ENCODE peak calls at places on chromosomes 1 and 21, in nine cellular contexts. P, Z, L, B, G, J, K, N and O are unnamed samples.

GRCh38 chr1:153526132-153526543 is 9.7 kb downstream of the S100A6 start:
- DNase-seq in P (no peak), Z (no peak), L (no peak), B (no peak), G (no peak), J (no peak), K (peak), N (peak), O (no peak)

GRCh38 chr1:44808938-44809917 is 905 bp downstream of the BTBD19 start:
- DNase-seq in P (no peak), Z (no peak), L (peak), B (no peak), G (peak), J (peak), K (peak), N (peak), O (peak)

GRCh38 chr1:26970810-26971209 is 10.5 kb upstream of the KDF1 start:
- DNase-seq in P (no peak), Z (no peak), L (peak), B (no peak), G (no peak), J (no peak), K (peak), N (no peak), O (no peak)

GRCh38 chr1:31335007-31335406 is 37.9 kb downstream of the FABP3 start:
- DNase-seq in P (no peak), Z (no peak), L (peak), B (peak), G (no peak), J (peak), K (no peak), N (no peak), O (peak)

GRCh38 chr1:32413507-32414185 is 19.4 kb upstream of the BSDC1 start:
- DNase-seq in P (peak), Z (no peak), L (peak), B (no peak), G (peak), J (peak), K (peak), N (peak), O (peak)

GRCh38 chr1:97006044-97006676 is 284.6 kb downstream of the PTBP2 start:
- DNase-seq in P (no peak), Z (peak), L (no peak), B (peak), G (peak), J (peak), K (no peak), N (no peak), O (no peak)

GRCh38 chr1:902023-902422 is 21.7 kb upstream of the SAMD11 start:
- DNase-seq in P (no peak), Z (no peak), L (no peak), B (no peak), G (no peak), J (no peak), K (no peak), N (no peak), O (peak)

GRCh38 chr1:230565141-230565540 is 77.1 kb upstream of the COG2 start:
- DNase-seq in P (no peak), Z (no peak), L (no peak), B (no peak), G (no peak), J (no peak), K (no peak), N (no peak), O (no peak)

GRCh38 chr1:38098101-38098847 is 51.7 kb upstream of the POU3F1 start:
- DNase-seq in P (no peak), Z (no peak), L (no peak), B (no peak), G (no peak), J (no peak), K (no peak), N (no peak), O (no peak)

GRCh38 chr1:185368913-185369491 is 52.0 kb upstream of the IVNS1ABP start:
- DNase-seq in P (no peak), Z (no peak), L (no peak), B (no peak), G (no peak), J (no peak), K (no peak), N (no peak), O (no peak)

GRCh38 chr21:31364265-31364945 is 20.3 kb upstream of the TIAM1 start:
- DNase-seq in P (no peak), Z (no peak), L (no peak), B (no peak), G (no peak), J (no peak), K (no peak), N (no peak), O (no peak)

GRCh38 chr1:196875935-196876334 is 11.9 kb upstream of the CFHR4 start:
- DNase-seq in P (no peak), Z (no peak), L (no peak), B (no peak), G (no peak), J (no peak), K (no peak), N (no peak), O (no peak)

GRCh38 chr21:25292396-25292795 is 314.9 kb downstream of the MRPL39 start:
- DNase-seq in P (no peak), Z (no peak), L (no peak), B (no peak), G (no peak), J (no peak), K (no peak), N (no peak), O (no peak)

GRCh38 chr1:160046494-160047115 is 14.8 kb upstream of the PIGM start:
- DNase-seq in P (peak), Z (no peak), L (peak), B (no peak), G (peak), J (peak), K (peak), N (peak), O (peak)

GRCh38 chr1:6249732-6250689 is 6.0 kb downstream of the HES3 start:
- DNase-seq in P (no peak), Z (no peak), L (no peak), B (no peak), G (no peak), J (no peak), K (no peak), N (no peak), O (no peak)

GRCh38 chr1:218816999-218817398 is 356.7 kb upstream of the LYPLAL1 start:
- DNase-seq in P (no peak), Z (no peak), L (no peak), B (no peak), G (no peak), J (no peak), K (no peak), N (no peak), O (no peak)

GRCh38 chr1:160637821-160638539 is 8.9 kb downstream of the SLAMF1 start:
- DNase-seq in P (no peak), Z (no peak), L (no peak), B (no peak), G (no peak), J (no peak), K (no peak), N (no peak), O (peak)

GRCh38 chr1:27436204-27437159 is 44.1 kb downstream of the GPR3 start:
- DNase-seq in P (peak), Z (no peak), L (peak), B (peak), G (no peak), J (peak), K (peak), N (no peak), O (no peak)

GRCh38 chr1:103371234-103371633 is 154.3 kb upstream of the RNPC3 start:
- DNase-seq in P (peak), Z (no peak), L (peak), B (no peak), G (no peak), J (peak), K (no peak), N (no peak), O (no peak)

GRCh38 chr1:1088036-1088800 is 14.1 kb upstream of the RNF223 start:
- DNase-seq in P (no peak), Z (no peak), L (no peak), B (no peak), G (no peak), J (no peak), K (no peak), N (no peak), O (no peak)

GRCh38 chr1:200021537-200022238 is 5.8 kb upstream of the NR5A2 start:
- DNase-seq in P (no peak), Z (no peak), L (peak), B (no peak), G (no peak), J (no peak), K (no peak), N (no peak), O (no peak)

GRCh38 chr21:31795992-31796391 is 64.1 kb upstream of the SCAF4 start:
- DNase-seq in P (no peak), Z (no peak), L (no peak), B (no peak), G (no peak), J (no peak), K (no peak), N (no peak), O (no peak)

GRCh38 chr1:11594625-11595024 is 59.6 kb downstream of the FBXO2 start:
- DNase-seq in P (no peak), Z (no peak), L (no peak), B (no peak), G (no peak), J (no peak), K (no peak), N (no peak), O (no peak)

GRCh38 chr1:58903450-58904298 is 119.8 kb upstream of the JUN start:
- DNase-seq in P (peak), Z (peak), L (peak), B (peak), G (peak), J (peak), K (peak), N (peak), O (peak)

GRCh38 chr1:202281316-202282016 is 60.3 kb downstream of the UBE2T start:
- DNase-seq in P (no peak), Z (no peak), L (no peak), B (no peak), G (no peak), J (peak), K (no peak), N (no peak), O (no peak)

GRCh38 chr1:87927391-87928073 is 598.9 kb downstream of the LMO4 start:
- DNase-seq in P (no peak), Z (no peak), L (no peak), B (no peak), G (no peak), J (no peak), K (no peak), N (no peak), O (no peak)

GRCh38 chr1:70528591-70529333 is 117.7 kb downstream of the CTH start:
- DNase-seq in P (peak), Z (no peak), L (peak), B (no peak), G (no peak), J (peak), K (no peak), N (no peak), O (peak)

GRCh38 chr1:36480161-36480560 is 2.6 kb downstream of the CSF3R start:
- DNase-seq in P (no peak), Z (no peak), L (no peak), B (no peak), G (no peak), J (no peak), K (no peak), N (peak), O (no peak)

GRCh38 chr1:2025491-2025981 is 6.4 kb downstream of the GABRD start:
- DNase-seq in P (no peak), Z (no peak), L (no peak), B (no peak), G (peak), J (no peak), K (no peak), N (peak), O (no peak)

GRCh38 chr1:74674278-74675048 is 871 bp upstream of the ERICH3 start:
- DNase-seq in P (no peak), Z (no peak), L (no peak), B (no peak), G (no peak), J (no peak), K (no peak), N (no peak), O (peak)

GRCh38 chr1:55544826-55545225 is 329.7 kb upstream of the USP24 start:
- DNase-seq in P (no peak), Z (no peak), L (no peak), B (peak), G (no peak), J (no peak), K (no peak), N (no peak), O (no peak)

GRCh38 chr1:219446288-219446687 is 166.6 kb downstream of the ZC3H11B start:
- DNase-seq in P (no peak), Z (no peak), L (no peak), B (no peak), G (no peak), J (no peak), K (no peak), N (no peak), O (no peak)

GRCh38 chr1:40414331-40414730 is 35.9 kb upstream of the ZFP69B start:
- DNase-seq in P (no peak), Z (no peak), L (no peak), B (no peak), G (no peak), J (no peak), K (no peak), N (no peak), O (no peak)

GRCh38 chr1:39508857-39509305 is 17.4 kb downstream of the BMP8A start:
- DNase-seq in P (no peak), Z (no peak), L (no peak), B (no peak), G (no peak), J (no peak), K (no peak), N (peak), O (peak)

GRCh38 chr1:1910033-1910465 is 5.0 kb upstream of the CALML6 start:
- DNase-seq in P (no peak), Z (no peak), L (no peak), B (no peak), G (no peak), J (no peak), K (no peak), N (peak), O (no peak)

GRCh38 chr1:100734716-100735115 is 15.2 kb downstream of the VCAM1 start:
- DNase-seq in P (no peak), Z (no peak), L (peak), B (peak), G (no peak), J (peak), K (no peak), N (no peak), O (no peak)

GRCh38 chr1:74222701-74223100 is 12.5 kb upstream of the TNNI3K start:
- DNase-seq in P (no peak), Z (no peak), L (peak), B (no peak), G (no peak), J (peak), K (no peak), N (no peak), O (no peak)

GRCh38 chr1:94395748-94396309 is 22.4 kb upstream of the ABCD3 start:
- DNase-seq in P (no peak), Z (no peak), L (no peak), B (no peak), G (no peak), J (no peak), K (no peak), N (no peak), O (no peak)
- TF ChIP-seq CTCF in P (no peak), Z (no peak), L (no peak), B (no peak), G (no peak), J (no peak), K (no peak), N (no peak), O (no peak)

DNA sequence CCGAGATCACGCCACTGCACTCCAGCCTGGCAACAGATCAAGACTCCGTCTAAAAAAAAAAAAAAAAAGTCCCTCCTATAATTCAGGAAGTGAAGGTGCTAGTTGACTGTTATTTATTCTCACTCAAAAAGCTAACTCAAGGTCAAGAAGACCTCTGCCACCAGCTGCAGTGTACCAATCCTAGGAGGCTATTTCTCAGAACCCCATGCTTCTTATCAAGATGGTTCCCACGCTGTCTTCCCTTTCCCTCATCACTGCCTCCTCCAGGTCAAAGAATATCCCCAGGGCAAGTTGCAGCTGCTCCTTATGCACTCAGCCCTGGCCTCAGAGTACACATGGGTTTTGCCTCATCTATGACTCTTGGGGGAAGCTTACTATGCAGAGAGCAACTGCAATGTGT is 53.6 kb downstream of the RERE start:
- DNase-seq in P (no peak), Z (no peak), L (peak), B (no peak), G (no peak), J (peak), K (no peak), N (no peak), O (peak)
- TF ChIP-seq CTCF in P (no peak), Z (no peak), L (no peak), B (no peak), G (no peak), J (no peak), K (no peak), N (no peak), O (no peak)

DNA sequence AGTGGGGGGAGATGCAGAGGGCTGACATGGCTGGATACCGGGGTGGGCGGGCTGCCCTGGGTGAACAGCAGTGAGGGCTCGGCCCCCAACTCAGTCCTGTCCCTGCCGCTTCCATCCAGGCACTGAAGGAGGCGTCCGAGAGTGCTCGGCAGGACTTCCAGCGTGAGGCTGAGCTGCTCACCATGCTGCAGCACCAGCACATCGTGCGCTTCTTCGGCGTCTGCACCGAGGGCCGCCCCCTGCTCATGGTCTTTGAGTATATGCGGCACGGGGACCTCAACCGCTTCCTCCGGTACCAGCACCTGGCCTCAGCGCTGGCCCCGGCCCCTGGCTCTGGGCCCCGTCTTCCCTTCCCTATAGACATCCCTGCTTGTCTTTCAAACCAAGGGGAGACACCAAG is 15.6 kb downstream of the NTRK1 start:
- DNase-seq in P (no peak), Z (no peak), L (no peak), B (no peak), G (no peak), J (no peak), K (no peak), N (no peak), O (no peak)
- TF ChIP-seq CTCF in P (no peak), Z (no peak), L (no peak), B (no peak), G (no peak), J (peak), K (no peak), N (no peak), O (no peak)

GRCh38 chr1:98556521-98557158 is 104.9 kb upstream of the SNX7 start:
- DNase-seq in P (no peak), Z (no peak), L (peak), B (no peak), G (no peak), J (peak), K (no peak), N (no peak), O (no peak)
- TF ChIP-seq CTCF in P (no peak), Z (no peak), L (no peak), B (peak), G (peak), J (peak), K (peak), N (no peak), O (peak)

GRCh38 chr1:173476664-173477285 is 360 bp upstream of the PRDX6 start:
- DNase-seq in P (peak), Z (peak), L (peak), B (no peak), G (peak), J (peak), K (peak), N (peak), O (peak)
- TF ChIP-seq CTCF in P (no peak), Z (no peak), L (no peak), B (no peak), G (peak), J (no peak), K (no peak), N (no peak), O (no peak)

GRCh38 chr1:183040600-183040999 is 17.4 kb downstream of the LAMC1 start:
- DNase-seq in P (no peak), Z (no peak), L (no peak), B (no peak), G (no peak), J (no peak), K (no peak), N (no peak), O (no peak)
- TF ChIP-seq CTCF in P (no peak), Z (no peak), L (no peak), B (no peak), G (no peak), J (no peak), K (no peak), N (no peak), O (no peak)

DNA sequence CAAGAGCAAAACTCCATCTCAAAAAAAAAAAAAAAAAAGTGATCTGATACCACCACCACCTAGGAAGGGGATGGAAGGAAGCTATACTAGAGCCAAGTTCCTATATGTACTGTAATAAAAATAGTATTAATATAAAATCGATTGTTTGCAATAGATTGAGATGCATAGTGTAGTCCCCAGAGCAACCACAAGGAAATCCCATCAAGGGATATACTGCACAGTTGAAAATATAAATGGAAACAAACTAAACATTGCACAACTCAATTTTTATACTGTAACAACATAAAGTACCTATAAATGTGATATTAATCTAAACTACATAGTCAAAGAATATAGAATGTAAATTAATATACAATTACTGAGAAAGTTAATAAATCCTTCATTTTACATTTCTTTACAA is 20.9 kb upstream of the PSMG1 start:
- DNase-seq in P (no peak), Z (no peak), L (no peak), B (no peak), G (no peak), J (no peak), K (no peak), N (no peak), O (no peak)
- TF ChIP-seq CTCF in P (no peak), Z (no peak), L (no peak), B (peak), G (no peak), J (peak), K (no peak), N (no peak), O (no peak)

DNA sequence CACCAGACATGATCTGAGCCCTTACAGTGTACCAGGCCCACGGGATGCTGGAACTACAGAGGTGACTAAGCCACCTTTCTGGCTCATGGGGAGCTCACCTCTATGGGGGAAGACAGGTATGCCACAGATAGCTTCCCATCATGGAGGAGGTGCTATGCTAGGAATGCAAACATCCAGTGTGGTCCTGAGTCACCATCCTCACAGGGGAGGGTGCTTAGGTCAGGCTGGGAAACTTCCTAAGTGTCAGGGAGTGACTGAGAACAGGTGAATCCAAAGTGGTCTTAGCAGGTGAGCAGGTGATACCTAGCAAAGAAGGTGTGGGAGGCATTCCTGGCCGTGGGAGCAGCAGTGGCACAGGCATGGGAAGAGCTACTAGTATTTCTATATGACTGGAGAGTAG is 8.6 kb upstream of the RASSF5 start:
- DNase-seq in P (no peak), Z (no peak), L (no peak), B (no peak), G (no peak), J (no peak), K (no peak), N (no peak), O (no peak)
- TF ChIP-seq CTCF in P (no peak), Z (no peak), L (no peak), B (no peak), G (no peak), J (no peak), K (no peak), N (no peak), O (no peak)